ENCODE peak calls at places on chromosome 14, in five cellular contexts. U is adrenal gland; Z is CD8-positive, alpha-beta T cell; L is kidney; C is CD8-positive, alpha-beta memory T cell. G is an unnamed sample. For H3K9me3, the result is how much of the 10 kb centered on the place peaks cover.

GRCh38 chr14:58541623-58542022 is 96.1 kb upstream of the DACT1 start:
- DNase-seq in U (no peak), Z (no peak), L (no peak), C (no peak), G (no peak)

GRCh38 chr14:75200451-75200850 is 24.0 kb upstream of the TMED10 start:
- DNase-seq in U (no peak), Z (no peak), L (peak), C (no peak), G (no peak)

GRCh38 chr14:30621354-30621953 is 665 bp upstream of the SCFD1 start:
- DNase-seq in U (peak), Z (no peak), L (no peak), C (no peak), G (no peak)

GRCh38 chr14:74710477-74710876 is 2.4 kb downstream of the AREL1 start:
- DNase-seq in U (no peak), Z (no peak), L (no peak), C (no peak), G (no peak)

GRCh38 chr14:61080591-61081010 is 99.6 kb downstream of the SLC38A6 start:
- DNase-seq in U (no peak), Z (no peak), L (no peak), C (no peak), G (no peak)

GRCh38 chr14:92473947-92474535 is 39.5 kb upstream of the RIN3 start:
- DNase-seq in U (peak), Z (no peak), L (peak), C (no peak), G (no peak)

GRCh38 chr14:32702571-32702970 is 236.1 kb upstream of the NPAS3 start:
- DNase-seq in U (peak), Z (no peak), L (peak), C (no peak), G (no peak)

GRCh38 chr14:68619805-68620574 is 172.9 kb downstream of the ZFP36L1 start:
- DNase-seq in U (peak), Z (no peak), L (no peak), C (no peak), G (no peak)

GRCh38 chr14:84403585-84403984 is 1126.4 kb upstream of the FLRT2 start:
- DNase-seq in U (no peak), Z (no peak), L (no peak), C (no peak), G (no peak)

GRCh38 chr14:52934762-52935161 is 16.1 kb downstream of the FERMT2 start:
- DNase-seq in U (no peak), Z (no peak), L (no peak), C (no peak), G (no peak)

GRCh38 chr14:79467837-79468236 is 743.5 kb downstream of the DIO2 start:
- DNase-seq in U (no peak), Z (no peak), L (peak), C (no peak), G (no peak)

GRCh38 chr14:99522025-99522401 is 40.8 kb downstream of the CCNK start:
- DNase-seq in U (peak), Z (no peak), L (no peak), C (no peak), G (no peak)

GRCh38 chr14:35338731-35339405 is 46.7 kb downstream of the PSMA6 start:
- DNase-seq in U (no peak), Z (no peak), L (no peak), C (no peak), G (no peak)

GRCh38 chr14:99231850-99232401 is 40.1 kb downstream of the BCL11B start:
- DNase-seq in U (no peak), Z (no peak), L (no peak), C (no peak), G (peak)

GRCh38 chr14:67253076-67253635 is 11.9 kb downstream of the PALS1 start:
- DNase-seq in U (no peak), Z (no peak), L (no peak), C (no peak), G (no peak)

GRCh38 chr14:100880271-100881101 is 23.0 kb downstream of the RTL1 start:
- DNase-seq in U (no peak), Z (no peak), L (peak), C (no peak), G (no peak)

GRCh38 chr14:75247286-75247922 is 31.2 kb upstream of the FOS start:
- DNase-seq in U (no peak), Z (peak), L (peak), C (peak), G (no peak)

GRCh38 chr14:101844219-101844618 is 82.7 kb downstream of the PPP2R5C start:
- DNase-seq in U (no peak), Z (no peak), L (no peak), C (no peak), G (peak)

GRCh38 chr14:101562659-101563351 is 1.5 kb downstream of the DIO3 start:
- DNase-seq in U (no peak), Z (no peak), L (peak), C (no peak), G (no peak)

GRCh38 chr14:21711360-21711961 is 37.8 kb upstream of the OR4E1 start:
- DNase-seq in U (no peak), Z (no peak), L (no peak), C (peak), G (no peak)

GRCh38 chr14:51079489-51079888 is 15.4 kb downstream of the TRIM9 start:
- DNase-seq in U (no peak), Z (no peak), L (no peak), C (no peak), G (no peak)

GRCh38 chr14:64937821-64938193 is 4.7 kb downstream of the GPX2 start:
- DNase-seq in U (no peak), Z (no peak), L (no peak), C (no peak), G (no peak)

GRCh38 chr14:35534130-35534883 is at the start of gene INSM2:
- DNase-seq in U (no peak), Z (no peak), L (peak), C (peak), G (peak)

GRCh38 chr14:85296466-85297210 is 233.3 kb upstream of the FLRT2 start:
- DNase-seq in U (peak), Z (no peak), L (no peak), C (no peak), G (no peak)

DNA sequence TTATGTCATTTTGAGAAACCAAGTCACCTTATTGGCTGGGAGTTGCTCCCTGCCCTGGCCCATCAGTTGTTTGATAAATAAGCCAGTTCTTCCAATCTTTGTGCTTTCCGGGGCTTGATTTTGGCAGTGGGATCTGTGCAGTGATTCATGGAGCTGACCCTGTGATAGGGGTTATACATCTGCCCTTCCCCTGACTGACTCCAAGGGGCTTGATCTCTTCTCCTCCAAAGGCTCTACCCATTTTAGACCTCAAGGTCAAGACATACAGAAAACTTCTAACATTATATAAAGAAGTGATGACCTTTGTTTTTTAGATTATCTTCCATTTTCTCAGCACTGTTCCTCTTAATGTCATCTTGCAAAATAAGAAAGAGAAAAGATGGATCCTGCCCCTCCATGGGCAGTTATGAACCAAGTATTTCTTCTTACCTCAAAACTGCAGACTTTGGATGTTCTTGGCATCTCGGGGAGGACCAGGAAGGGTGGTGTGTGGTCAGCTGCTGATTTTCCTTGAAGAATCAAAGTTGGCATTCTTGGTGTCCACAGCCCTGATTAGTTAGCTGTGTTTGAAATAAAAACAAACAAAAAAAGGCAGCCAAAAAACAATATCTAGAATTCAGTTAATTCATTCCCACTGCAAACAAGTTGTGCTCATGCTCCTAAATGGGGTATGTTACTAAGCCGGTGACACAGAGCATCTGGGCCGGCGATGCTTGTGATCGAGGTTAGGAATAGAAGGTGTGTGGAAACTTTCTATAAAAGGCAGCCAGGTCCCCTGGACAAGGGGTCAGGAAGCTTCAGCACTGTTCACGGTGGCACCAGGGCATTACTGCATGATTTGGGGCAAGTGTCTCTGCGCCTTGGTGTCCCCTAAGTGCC is 120.2 kb downstream of the SAMD4A start:
- DNase-seq in U (peak), Z (no peak), L (no peak), C (no peak), G (no peak)
- H3K27ac ChIP-seq in U (peak), Z (no peak), L (peak), C (no peak), G (peak)

DNA sequence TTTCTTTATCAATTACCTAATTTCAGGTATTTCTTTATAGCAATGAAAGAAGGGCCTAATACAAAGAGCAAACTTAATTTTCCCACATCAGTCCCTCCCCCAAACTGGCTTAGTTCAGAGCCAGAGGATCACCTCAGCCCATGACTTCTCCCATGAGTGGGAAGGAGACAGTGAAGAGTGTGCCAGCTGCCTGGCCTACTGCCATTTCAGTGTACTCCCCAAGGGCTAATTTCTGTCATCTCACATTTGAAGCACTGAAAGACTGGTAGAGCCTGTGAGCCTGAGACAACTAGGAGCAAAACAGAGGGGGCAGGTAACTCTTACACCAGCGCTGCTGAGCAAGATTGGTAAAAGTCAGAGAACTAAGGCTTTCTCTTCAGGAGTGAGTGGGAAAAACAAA is 29.1 kb upstream of the ADAM20 start:
- DNase-seq in U (no peak), Z (no peak), L (no peak), C (no peak), G (no peak)
- H3K9me3 ChIP-seq in U (under half), Z (under half), L (under half), C (under half), G (under half)

DNA sequence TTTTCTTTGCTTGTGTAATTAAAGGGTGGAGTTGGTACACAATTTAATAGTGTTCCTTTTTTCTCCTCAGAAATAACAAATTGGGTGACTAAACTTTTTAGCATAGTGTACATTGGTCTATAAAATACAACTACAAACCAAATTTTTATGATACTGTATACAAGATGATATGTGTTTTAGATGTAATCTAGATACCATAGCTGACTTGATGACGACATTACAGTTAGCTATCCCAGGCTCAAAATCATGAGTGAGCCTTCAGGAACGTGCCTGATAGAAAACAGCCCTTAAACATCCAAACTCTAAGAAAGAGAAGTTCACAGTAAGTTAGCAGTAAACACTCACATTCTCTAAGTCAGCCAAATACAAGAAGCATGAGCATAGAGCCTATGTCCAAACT is 99.0 kb upstream of the SSTR1 start:
- DNase-seq in U (no peak), Z (no peak), L (no peak), C (no peak), G (no peak)
- H3K27ac ChIP-seq in U (no peak), Z (no peak), L (no peak), C (no peak), G (no peak)

DNA sequence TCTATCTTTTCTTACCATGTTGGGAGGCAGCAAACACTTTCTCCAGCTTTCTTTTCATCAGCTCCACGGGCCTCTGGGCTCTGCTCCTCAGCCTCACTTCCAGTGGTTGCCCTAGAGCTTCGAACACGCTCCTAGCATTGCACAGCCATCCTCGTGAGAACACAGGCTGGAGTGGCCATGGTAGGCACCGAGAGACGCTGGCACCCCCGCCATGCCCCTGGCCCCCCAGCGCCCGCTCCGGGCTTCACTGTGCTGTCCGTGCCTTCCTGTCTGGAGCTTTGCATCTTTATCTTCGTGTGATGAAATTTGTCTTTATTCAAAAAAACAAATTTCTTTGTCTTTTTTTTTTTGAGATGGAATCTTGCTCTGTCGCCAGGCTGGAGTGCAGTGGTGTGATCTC is 352.2 kb downstream of the TMEM121 start:
- DNase-seq in U (peak), Z (no peak), L (no peak), C (no peak), G (no peak)
- H3K9me3 ChIP-seq in U (under half), Z (under half), L (under half), C (under half), G (under half)

DNA sequence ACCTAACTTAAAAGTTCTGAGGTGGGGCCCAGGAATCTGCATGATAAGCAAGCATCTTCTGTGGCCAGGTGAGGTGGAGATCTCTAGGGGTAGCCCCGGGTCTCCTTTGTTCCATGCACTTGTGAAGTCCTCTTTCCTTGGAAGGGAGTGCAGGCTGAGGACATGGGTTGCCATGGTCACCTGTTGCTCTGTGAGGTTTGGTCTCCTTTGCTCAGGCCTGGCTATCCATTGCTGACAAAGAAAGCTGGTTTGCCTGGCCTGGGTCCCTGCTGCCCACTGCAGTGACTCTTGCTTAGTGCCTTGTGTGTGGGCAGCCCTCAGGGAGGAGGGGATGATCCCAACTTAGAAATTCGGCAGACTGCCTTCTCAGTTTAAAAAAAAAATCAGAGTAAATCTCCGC is 11.1 kb downstream of the NRXN3 start:
- DNase-seq in U (no peak), Z (no peak), L (no peak), C (no peak), G (no peak)
- H3K27ac ChIP-seq in U (no peak), Z (no peak), L (no peak), C (no peak), G (no peak)

GRCh38 chr14:104182857-104183425 is 44.6 kb downstream of the KIF26A start:
- DNase-seq in U (no peak), Z (no peak), L (no peak), C (no peak), G (peak)
- H3K9me3 ChIP-seq in U (under half), Z (under half), L (under half), C (under half), G (under half)

GRCh38 chr14:95452176-95452889 is 64.1 kb downstream of the SYNE3 start:
- DNase-seq in U (no peak), Z (no peak), L (peak), C (no peak), G (peak)
- H3K27ac ChIP-seq in U (no peak), Z (no peak), L (no peak), C (no peak), G (no peak)

DNA sequence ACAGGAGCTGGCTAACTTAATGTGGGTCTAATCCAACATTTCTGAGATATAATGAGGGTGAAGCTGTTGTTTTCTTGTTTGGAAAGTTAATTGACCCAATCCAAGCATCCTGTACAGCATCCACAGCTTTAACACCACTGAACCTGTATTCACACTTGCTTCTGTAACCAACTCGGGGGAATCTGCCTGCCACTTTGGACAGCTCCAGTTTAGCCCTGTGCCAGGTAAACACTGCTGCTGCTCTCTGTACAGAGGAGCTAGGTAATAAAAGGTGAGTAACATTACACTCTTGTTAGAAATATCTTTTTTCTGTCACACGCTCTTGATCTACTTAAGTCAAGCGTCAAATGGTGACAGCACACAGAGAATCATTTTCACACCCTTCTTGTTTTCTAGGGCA is 700 bp downstream of the OR11G2 start:
- DNase-seq in U (no peak), Z (no peak), L (no peak), C (no peak), G (no peak)
- H3K9me3 ChIP-seq in U (under half), Z (under half), L (under half), C (under half), G (under half)

GRCh38 chr14:56092761-56093160 is 25.4 kb upstream of the PELI2 start:
- DNase-seq in U (no peak), Z (no peak), L (no peak), C (no peak), G (no peak)
- H3K27ac ChIP-seq in U (no peak), Z (no peak), L (no peak), C (no peak), G (peak)

GRCh38 chr14:105879867-105880561 is 353.6 kb downstream of the TMEM121 start:
- DNase-seq in U (peak), Z (no peak), L (peak), C (no peak), G (peak)

GRCh38 chr14:105876829-105877228 is 350.4 kb downstream of the TMEM121 start:
- DNase-seq in U (no peak), Z (no peak), L (no peak), C (no peak), G (peak)

GRCh38 chr14:105877645-105878044 is 351.3 kb downstream of the TMEM121 start:
- DNase-seq in U (peak), Z (no peak), L (no peak), C (no peak), G (no peak)

GRCh38 chr14:105879503-105879866 is 353.1 kb downstream of the TMEM121 start:
- DNase-seq in U (peak), Z (no peak), L (no peak), C (no peak), G (peak)

GRCh38 chr14:105878125-105878524 is 351.7 kb downstream of the TMEM121 start:
- DNase-seq in U (peak), Z (no peak), L (peak), C (no peak), G (peak)
- H3K9me3 ChIP-seq in U (under half), Z (under half), L (under half), C (under half), G (under half)

G was measured in upper lobe of left lung.